ENCODE peak calls at places on chromosome 3, in six cellular contexts. N is brain microvascular endothelial cell; J is activated naive CD4-positive, alpha-beta T cell treated with anti-CD3 and anti-CD28 coated beads for 36 hours; L is natural killer cell treated with Interleukin-12 subunit alpha and Interleukin-12 subunit beta and Interleukin-15 and Interleukin-18, amount 100 ng/mL, for 72 hours; T is ACHN; S is stimulated activated CD8-positive, alpha-beta memory T cell treated with anti-CD3 and anti-CD28 coated beads, Interleukin-7, amount 100 ng/mL, for 1 hour. H is an unnamed sample.

GRCh38 chr3:157248590-157249425 is 88.9 kb upstream of the CCNL1 start:
- DNase-seq in N (peak; percentile 83), L (no peak), J (no peak), S (no peak), T (peak; percentile 68), H (peak; percentile 82)

GRCh38 chr3:9420850-9421549 is 23.6 kb downstream of the SETD5 start:
- DNase-seq in L (no peak), T (peak; percentile 37), N (no peak), J (no peak), S (no peak), H (no peak)

GRCh38 chr3:181615666-181616065 is 96.1 kb upstream of the SOX2 start:
- DNase-seq in T (no peak), L (no peak), S (no peak), N (no peak), J (no peak), H (no peak)

GRCh38 chr3:55042591-55042990 is 114.7 kb upstream of the LRTM1 start:
- DNase-seq in J (no peak), T (no peak), L (no peak), N (no peak), S (no peak), H (no peak)

GRCh38 chr3:49460188-49460885 is 9.7 kb upstream of the DAG1 start:
- DNase-seq in N (no peak), S (no peak), L (no peak), T (no peak), J (no peak), H (no peak)

GRCh38 chr3:147359177-147360062 is 46.9 kb downstream of the ZIC4 start:
- DNase-seq in J (no peak), N (no peak), L (no peak), S (no peak), T (no peak), H (no peak)

GRCh38 chr3:7285502-7285901 is 424.6 kb downstream of the GRM7 start:
- DNase-seq in N (no peak), J (peak; percentile 8), S (no peak), L (no peak), T (peak; percentile 25), H (no peak)

GRCh38 chr3:66495633-66496032 is 5.2 kb downstream of the LRIG1 start:
- DNase-seq in J (no peak), S (no peak), T (no peak), L (no peak), N (no peak), H (no peak)

GRCh38 chr3:16204751-16205150 is 30.3 kb downstream of the GALNT15 start:
- DNase-seq in J (no peak), T (no peak), L (no peak), S (no peak), N (no peak), H (no peak)

GRCh38 chr3:188553569-188553968 is 399.6 kb downstream of the LPP start:
- DNase-seq in L (peak; percentile 79), T (no peak), N (no peak), S (no peak), J (peak; percentile 32), H (no peak)

GRCh38 chr3:150936693-150937092 is 31.5 kb upstream of the MINDY4B start:
- DNase-seq in S (no peak), L (no peak), N (no peak), T (no peak), J (no peak), H (no peak)

GRCh38 chr3:128069271-128069670 is 17.0 kb downstream of the SEC61A1 start:
- DNase-seq in J (no peak), N (no peak), L (no peak), S (no peak), T (no peak), H (no peak)

GRCh38 chr3:150372320-150373118 is 35.6 kb upstream of the TSC22D2 start:
- DNase-seq in T (peak; percentile 63), N (no peak), L (no peak), J (no peak), S (no peak), H (no peak)

GRCh38 chr3:182567666-182568065 is 225.6 kb upstream of the ATP11B start:
- DNase-seq in T (peak; percentile 12), N (no peak), S (no peak), J (no peak), L (no peak), H (no peak)

GRCh38 chr3:118267588-118267987 is 767.1 kb downstream of the IGSF11 start:
- DNase-seq in S (no peak), J (no peak), L (no peak), T (no peak), N (no peak), H (no peak)

GRCh38 chr3:278300-279064 is 81.9 kb downstream of the CHL1 start:
- DNase-seq in S (no peak), J (no peak), T (no peak), N (no peak), L (no peak), H (no peak)

GRCh38 chr3:197503652-197504051 is 52.1 kb downstream of the BDH1 start:
- DNase-seq in N (no peak), S (no peak), J (no peak), L (no peak), T (no peak), H (no peak)

GRCh38 chr3:109772520-109772919 is 435.2 kb upstream of the DPPA4 start:
- DNase-seq in T (no peak), L (no peak), J (no peak), N (no peak), S (no peak), H (no peak)

GRCh38 chr3:195164573-195165263 is 106.2 kb downstream of the XXYLT1 start:
- DNase-seq in J (no peak), T (no peak), L (no peak), N (no peak), S (no peak), H (no peak)

GRCh38 chr3:19029837-19030835 is 118.2 kb upstream of the KCNH8 start:
- DNase-seq in S (no peak), J (peak; percentile 44), T (no peak), N (no peak), L (no peak), H (no peak)

GRCh38 chr3:54968546-54969172 is 40.8 kb upstream of the LRTM1 start:
- DNase-seq in L (no peak), T (no peak), N (peak; percentile 68), S (no peak), J (no peak), H (peak; percentile 85)

GRCh38 chr3:57484563-57484962 is 59.6 kb downstream of the DNAH12 start:
- DNase-seq in L (no peak), S (no peak), N (no peak), J (no peak), T (no peak), H (no peak)

GRCh38 chr3:59286791-59287531 is 237.1 kb upstream of the CFAP20DC start:
- DNase-seq in N (peak; percentile 18), T (no peak), J (peak; percentile 50), L (no peak), S (no peak), H (no peak)

GRCh38 chr3:188824596-188824995 is 347.2 kb upstream of the TPRG1 start:
- DNase-seq in L (no peak), N (no peak), S (no peak), T (no peak), J (no peak), H (no peak)

GRCh38 chr3:62676686-62677271 is 198.4 kb downstream of the CADPS start:
- DNase-seq in N (no peak), S (no peak), T (no peak), J (no peak), L (no peak), H (no peak)

GRCh38 chr3:132344666-132345280 is 27.6 kb downstream of the ACP3 start:
- DNase-seq in L (no peak), T (no peak), J (no peak), S (no peak), N (no peak), H (no peak)

GRCh38 chr3:157088133-157088488 is 71.8 kb downstream of the CCNL1 start:
- DNase-seq in L (no peak), T (no peak), S (no peak), N (no peak), J (no peak), H (no peak)

GRCh38 chr3:46496745-46497555 is 826 bp upstream of the RTP3 start:
- DNase-seq in N (no peak), L (no peak), J (peak; percentile 78), T (peak; percentile 3), S (no peak), H (no peak)

GRCh38 chr3:64093825-64094712 is 70.8 kb upstream of the PSMD6 start:
- DNase-seq in S (no peak), J (no peak), L (no peak), N (no peak), T (no peak), H (no peak)

GRCh38 chr3:64163019-64163754 is 62.1 kb downstream of the PRICKLE2 start:
- DNase-seq in S (no peak), T (no peak), L (no peak), J (no peak), N (no peak), H (no peak)

GRCh38 chr3:30872879-30873278 is 21.6 kb downstream of the GADL1 start:
- DNase-seq in S (no peak), J (no peak), T (no peak), L (no peak), N (no peak), H (no peak)

GRCh38 chr3:193124861-193125260 is 116.2 kb upstream of the PLAAT1 start:
- DNase-seq in S (no peak), T (no peak), L (no peak), N (no peak), J (no peak), H (no peak)

H was measured in non-pigmented ciliary epithelial cell.